ENCODE peak calls at places on chromosome 19, in six cellular contexts. N is right cardiac atrium; V is CD8-positive, alpha-beta T cell; E is iPS DF 6.9; X is pancreas; T is mammary epithelial cell. A is an unnamed sample. For H3K4me1, the result is how much of the 10 kb centered on the place peaks cover.

GRCh38 chr19:27746691-27747380 is 1466.1 kb downstream of the UQCRFS1 start:
- DNase-seq in X (no peak), E (peak), N (peak), T (peak), V (no peak), A (no peak)

GRCh38 chr19:6788896-6789295 is 16.4 kb downstream of the VAV1 start:
- DNase-seq in T (no peak), V (no peak), E (no peak), X (no peak), N (no peak), A (no peak)

GRCh38 chr19:1112254-1113208 is 8.7 kb downstream of the GPX4 start:
- DNase-seq in N (peak), E (no peak), T (no peak), X (no peak), V (no peak), A (no peak)

GRCh38 chr19:55071913-55072312 is 3.8 kb upstream of the EPS8L1 start:
- DNase-seq in E (no peak), X (no peak), N (no peak), T (no peak), V (no peak), A (no peak)

GRCh38 chr19:17860331-17860992 is 752 bp downstream of the RPL18A start:
- DNase-seq in T (no peak), N (no peak), X (no peak), V (no peak), E (no peak), A (no peak)

GRCh38 chr19:12478234-12478941 is 6.2 kb downstream of the ZNF709 start:
- DNase-seq in E (no peak), N (no peak), V (no peak), T (no peak), X (no peak), A (no peak)

GRCh38 chr19:45087531-45087930 is 5.4 kb upstream of the PPP1R37 start:
- DNase-seq in V (peak), E (no peak), T (no peak), X (no peak), N (peak), A (no peak)

GRCh38 chr19:32876919-32877285 is 7.3 kb upstream of the SLC7A9 start:
- DNase-seq in E (no peak), N (no peak), V (no peak), X (no peak), T (no peak), A (no peak)

GRCh38 chr19:3966051-3967017 is 4.6 kb downstream of the DAPK3 start:
- DNase-seq in N (peak), V (no peak), T (no peak), E (no peak), X (peak), A (no peak)

GRCh38 chr19:2289714-2290435 is 7.9 kb upstream of the PEAK3 start:
- DNase-seq in X (no peak), T (peak), V (no peak), N (peak), E (no peak), A (peak)

GRCh38 chr19:50695251-50696064 is 24.1 kb downstream of the SHANK1 start:
- DNase-seq in T (no peak), V (no peak), N (no peak), E (no peak), X (no peak), A (no peak)

GRCh38 chr19:3479177-3479818 is 1.0 kb downstream of the SMIM24 start:
- DNase-seq in X (no peak), T (no peak), E (no peak), V (peak), N (peak), A (no peak)

GRCh38 chr19:54463531-54464043 is at the start of gene LENG9:
- DNase-seq in E (peak), V (peak), N (peak), X (peak), T (peak), A (peak)

GRCh38 chr19:12837225-12837624 is 1.1 kb upstream of the MAST1 start:
- DNase-seq in E (no peak), X (no peak), T (no peak), V (no peak), N (no peak), A (no peak)

GRCh38 chr19:9836021-9836420 is 903 bp downstream of the PIN1 start:
- DNase-seq in E (no peak), V (no peak), X (no peak), N (peak), T (no peak), A (no peak)

GRCh38 chr19:46426506-46427162 is 2.1 kb downstream of the PNMA8C start:
- DNase-seq in X (peak), E (no peak), T (no peak), V (no peak), N (peak), A (peak)

GRCh38 chr19:40417714-40417996 is 4.5 kb upstream of the PRX start:
- DNase-seq in E (no peak), V (no peak), N (no peak), T (no peak), X (no peak), A (no peak)

GRCh38 chr19:7787141-7787540 is 24.1 kb downstream of the CLEC4M start:
- DNase-seq in X (peak), N (no peak), V (no peak), E (no peak), T (no peak), A (peak)

GRCh38 chr19:1862424-1863307 is 713 bp downstream of the KLF16 start:
- DNase-seq in T (no peak), V (no peak), X (no peak), N (peak), E (no peak), A (peak)

GRCh38 chr19:38028913-38029565 is 122.0 kb downstream of the SIPA1L3 start:
- DNase-seq in E (no peak), T (no peak), N (no peak), V (no peak), X (no peak), A (no peak)

GRCh38 chr19:1822210-1822609 is 10.1 kb upstream of the ATP8B3 start:
- DNase-seq in N (no peak), V (no peak), E (no peak), X (no peak), T (no peak), A (no peak)

GRCh38 chr19:12984143-12984627 is 11.1 kb upstream of the NFIX start:
- DNase-seq in X (no peak), V (no peak), N (peak), E (no peak), T (no peak), A (no peak)

GRCh38 chr19:12773571-12773970 is 1.8 kb downstream of the HOOK2 start:
- DNase-seq in N (no peak), T (peak), X (no peak), E (no peak), V (no peak), A (no peak)

GRCh38 chr19:53037101-53038097 is 7.1 kb upstream of the ERVV-2 start:
- DNase-seq in N (peak), T (peak), V (no peak), E (no peak), X (peak), A (no peak)

GRCh38 chr19:41353466-41354342 is at the start of gene TGFB1:
- DNase-seq in T (peak), X (peak), N (peak), E (no peak), V (peak), A (peak)

GRCh38 chr19:35357867-35358573 is at the start of gene FFAR3:
- DNase-seq in E (no peak), V (no peak), X (peak), N (peak), T (no peak), A (peak)

GRCh38 chr19:29098091-29098490 is 114.9 kb downstream of the UQCRFS1 start:
- DNase-seq in T (no peak), X (no peak), V (no peak), E (no peak), N (no peak), A (no peak)

GRCh38 chr19:45103625-45104319 is 10.8 kb downstream of the PPP1R37 start:
- DNase-seq in V (no peak), N (no peak), E (no peak), T (no peak), X (no peak), A (no peak)

GRCh38 chr19:41541990-41542584 is 33.9 kb upstream of the CEACAM21 start:
- DNase-seq in N (peak), E (no peak), T (peak), X (no peak), V (peak), A (peak)

GRCh38 chr19:1259873-1260748 is 9.0 kb upstream of the CIRBP start:
- DNase-seq in N (no peak), T (no peak), E (no peak), V (no peak), X (no peak), A (no peak)

GRCh38 chr19:48718711-48719231 is 754 bp downstream of the MAMSTR start:
- DNase-seq in E (no peak), T (no peak), V (no peak), N (no peak), X (no peak), A (no peak)

GRCh38 chr19:48715681-48716171 is 3.8 kb downstream of the MAMSTR start:
- DNase-seq in V (no peak), X (no peak), E (no peak), T (no peak), N (peak), A (no peak)

GRCh38 chr19:48715276-48715675 is 4.2 kb downstream of the MAMSTR start:
- DNase-seq in T (no peak), N (peak), E (no peak), X (no peak), V (no peak), A (no peak)

GRCh38 chr19:48714759-48715261 is 4.7 kb downstream of the MAMSTR start:
- DNase-seq in V (no peak), E (no peak), T (no peak), X (no peak), N (peak), A (no peak)

GRCh38 chr19:48717059-48717395 is 2.5 kb downstream of the MAMSTR start:
- DNase-seq in V (no peak), T (no peak), E (no peak), N (no peak), X (no peak), A (no peak)
- H3K4me3 ChIP-seq in V (no peak), T (no peak), E (peak), N (no peak), X (no peak), A (no peak)

GRCh38 chr19:56476671-56477428 is at the start of gene ZNF667:
- DNase-seq in V (peak), E (no peak), T (peak), N (no peak), X (no peak), A (no peak)
- H3K27ac ChIP-seq in V (peak), E (no peak), T (no peak), N (peak), X (peak), A (no peak)

GRCh38 chr19:5624154-5624663 is 1.3 kb downstream of the SAFB start:
- DNase-seq in X (peak), V (no peak), E (no peak), N (peak), T (no peak), A (peak)
- H3K4me1 ChIP-seq in X (under half), V (half or more), E (under half), N (under half), T (under half), A (under half)

GRCh38 chr19:49362926-49363264 is 679 bp upstream of the TEAD2 start:
- DNase-seq in T (no peak), E (no peak), N (peak), X (peak), V (no peak), A (peak)

GRCh38 chr19:49364083-49364687 is 508 bp downstream of the DKKL1 start:
- DNase-seq in X (no peak), E (no peak), N (no peak), T (no peak), V (no peak), A (no peak)

GRCh38 chr19:49361438-49362047 is 673 bp downstream of the TEAD2 start:
- DNase-seq in X (peak), T (peak), V (no peak), E (no peak), N (peak), A (peak)

GRCh38 chr19:49362048-49362925 is at the start of gene TEAD2:
- DNase-seq in E (no peak), N (peak), T (peak), V (no peak), X (peak), A (peak)

DNA sequence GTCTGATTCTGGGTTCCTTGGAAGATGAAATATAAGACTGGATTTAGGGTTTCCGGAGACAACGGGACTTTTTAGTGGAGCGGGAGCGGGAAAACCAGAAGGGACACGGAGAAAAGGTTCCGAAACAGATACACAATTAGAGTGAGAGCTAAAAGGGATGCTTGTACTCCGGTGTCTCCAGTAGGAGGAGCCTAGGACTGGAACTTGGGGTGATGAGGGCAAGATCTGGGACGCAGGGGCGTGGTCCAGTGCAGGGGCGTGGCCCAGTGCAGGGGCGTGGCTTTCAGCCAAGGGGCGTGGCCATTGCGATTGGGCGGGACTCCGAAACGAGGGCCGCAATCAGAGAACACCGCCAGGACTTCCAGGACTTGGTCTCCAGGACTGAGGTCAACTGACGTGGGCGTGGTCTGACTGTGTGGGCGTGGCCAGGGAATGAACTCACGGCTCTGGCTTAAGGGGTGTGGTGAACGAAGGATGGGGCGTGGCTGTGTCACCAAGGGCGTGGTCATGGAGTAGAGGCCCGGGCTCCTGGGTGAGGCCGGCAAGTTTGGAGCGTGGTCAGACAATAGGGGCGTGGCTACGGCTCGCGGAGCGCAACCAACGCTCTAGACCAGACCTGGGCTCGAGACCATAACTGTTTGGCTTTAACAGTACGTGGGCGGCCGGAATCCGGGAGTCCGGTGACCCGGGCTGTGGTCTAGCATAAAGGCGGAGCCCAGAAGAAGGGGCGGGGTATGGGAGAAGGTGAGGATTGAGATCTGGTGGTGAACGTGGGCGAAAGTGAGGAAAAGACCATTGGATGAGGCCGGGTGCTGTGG is at the start of gene DKKL1:
- DNase-seq in E (peak), T (peak), N (peak), V (peak), X (peak), A (peak)
- H3K4me3 ChIP-seq in E (peak), T (peak), N (peak), V (peak), X (no peak), A (no peak)

GRCh38 chr19:31419871-31420430 is 70.7 kb upstream of the TSHZ3 start:
- DNase-seq in T (no peak), V (no peak), N (no peak), E (no peak), X (no peak), A (no peak)
- H3K27ac ChIP-seq in T (no peak), V (no peak), N (no peak), E (peak), X (no peak), A (no peak)